ENCODE peak calls at places on chromosomes 11 and 22, in ten cellular contexts. I is epithelial cell of proximal tubule, B is fibroblast of pulmonary artery, A is ovary, R is cardiac fibroblast, L is IMR-90, D is brain microvascular endothelial cell, X is pancreas, S is sigmoid colon, O is mesendoderm. W is an unnamed sample.
A peak's percentile ranks its signal among the peaks of the same experiment; 100 is the strongest.

GRCh38 chr11:131185915-131186314 is 184.5 kb upstream of the NTM start:
- DNase-seq in R (no peak), D (no peak), B (no peak), X (no peak), O (peak; percentile 48), S (no peak), L (no peak), I (no peak), A (no peak), W (no peak)

GRCh38 chr11:1224491-1225385 is 1.9 kb downstream of the MUC5B start:
- DNase-seq in O (peak; percentile 67), R (no peak), A (no peak), D (no peak), I (no peak), S (peak; percentile 39), X (peak; percentile 54), B (no peak), L (no peak), W (no peak)

GRCh38 chr22:37036655-37037377 is 14.7 kb upstream of the KCTD17 start:
- DNase-seq in B (no peak), R (no peak), L (no peak), A (no peak), S (no peak), I (no peak), O (no peak), D (no peak), X (no peak), W (no peak)

GRCh38 chr11:114522818-114523217 is 36.9 kb downstream of the NXPE1 start:
- DNase-seq in X (no peak), I (no peak), L (no peak), A (no peak), B (no peak), O (no peak), D (no peak), S (no peak), R (no peak), W (no peak)

GRCh38 chr22:44049369-44050231 is 25.5 kb downstream of the PARVB start:
- DNase-seq in O (peak; percentile 58), X (no peak), S (no peak), D (no peak), A (peak; percentile 53), I (no peak), B (no peak), R (no peak), L (no peak), W (no peak)

GRCh38 chr11:114315749-114316368 is 19.7 kb downstream of the NNMT start:
- DNase-seq in O (peak; percentile 17), X (no peak), S (no peak), L (no peak), R (peak; percentile 44), A (no peak), B (peak; percentile 46), D (no peak), I (no peak), W (no peak)

GRCh38 chr22:20764053-20764720 is 9.7 kb upstream of the SERPIND1 start:
- DNase-seq in D (no peak), R (no peak), A (no peak), O (no peak), S (no peak), I (no peak), B (no peak), X (no peak), L (no peak), W (no peak)

GRCh38 chr11:88315981-88316441 is 21.5 kb downstream of the CTSC start:
- DNase-seq in B (no peak), I (peak; percentile 30), X (no peak), R (no peak), L (no peak), D (no peak), S (no peak), A (no peak), O (no peak), W (no peak)

DNA sequence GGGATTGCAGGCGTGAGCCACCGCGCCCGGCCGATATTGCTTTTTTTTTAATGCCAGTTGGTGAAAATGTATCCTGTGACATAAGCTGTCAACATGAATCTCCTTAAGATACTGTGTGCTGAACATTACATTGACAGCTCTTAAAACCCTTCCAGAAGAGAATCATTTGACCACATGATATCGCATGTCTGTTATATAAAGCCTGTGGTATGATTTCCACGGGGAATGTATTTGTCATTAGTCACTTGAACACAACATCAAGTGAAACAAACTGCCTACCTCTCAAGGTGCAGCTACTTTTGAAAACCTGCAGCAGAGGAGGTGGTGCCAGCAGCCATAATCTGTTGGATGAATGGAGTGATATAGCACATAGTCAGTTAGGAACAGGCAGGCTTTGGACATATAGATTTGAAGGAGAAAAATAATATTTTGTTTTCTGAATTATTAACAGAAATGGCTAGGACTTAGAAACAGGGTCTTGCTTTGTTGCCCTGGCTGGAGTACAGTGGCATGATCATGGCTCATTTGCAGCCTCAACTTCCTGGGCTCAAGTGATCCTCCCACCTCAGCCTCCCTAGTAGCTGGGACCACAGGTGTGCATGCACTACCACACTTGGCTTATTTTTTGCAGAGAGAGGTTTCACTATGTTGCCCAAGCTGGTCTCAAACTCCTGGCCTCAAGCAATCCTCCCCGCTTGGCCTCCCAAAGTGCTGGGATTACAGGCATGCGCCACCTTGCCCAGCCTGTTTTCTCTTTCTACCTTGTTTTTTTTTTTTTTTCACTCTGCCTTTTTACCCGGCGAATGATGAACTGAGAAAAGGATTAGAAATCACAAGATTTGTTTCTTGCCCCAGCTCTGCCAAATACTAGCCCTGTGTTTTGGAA is 67.3 kb downstream of the BCL2L13 start:
- DNase-seq in R (no peak), L (peak; percentile 6), O (no peak), X (no peak), I (no peak), A (no peak), S (no peak), D (no peak), B (no peak), W (no peak)
- H3K4me3 ChIP-seq in R (peak overlapping the region; percentile 25), L (peak overlapping the region; percentile 4), O (no peak overlapping the region), X (peak overlapping the region; percentile 9), I (peak overlapping the region; percentile 63), A (peak overlapping the region; percentile 21), S (peak overlapping the region; percentile 47), D (no peak overlapping the region), B (peak overlapping the region; percentile 50), W (no peak overlapping the region)

GRCh38 chr22:35379146-35379993 is 1.5 kb upstream of the HMOX1 start:
- DNase-seq in B (no peak), O (peak; percentile 71), R (no peak), D (no peak), L (no peak), A (no peak), I (no peak), X (no peak), S (no peak), W (no peak)

GRCh38 chr22:35377735-35378134 is 3.2 kb upstream of the HMOX1 start:
- DNase-seq in O (peak; percentile 41), A (no peak), X (no peak), D (no peak), I (no peak), L (no peak), R (no peak), S (no peak), B (no peak), W (no peak)

GRCh38 chr22:35378547-35379078 is 2.3 kb upstream of the HMOX1 start:
- DNase-seq in L (no peak), B (no peak), D (no peak), I (no peak), S (no peak), X (no peak), R (no peak), O (peak; percentile 75), A (no peak), W (no peak)

GRCh38 chr22:35375031-35375430 is 5.9 kb upstream of the HMOX1 start:
- DNase-seq in L (peak; percentile 62), I (no peak), A (no peak), D (no peak), O (no peak), R (peak; percentile 50), S (no peak), X (no peak), B (no peak), W (no peak)

DNA sequence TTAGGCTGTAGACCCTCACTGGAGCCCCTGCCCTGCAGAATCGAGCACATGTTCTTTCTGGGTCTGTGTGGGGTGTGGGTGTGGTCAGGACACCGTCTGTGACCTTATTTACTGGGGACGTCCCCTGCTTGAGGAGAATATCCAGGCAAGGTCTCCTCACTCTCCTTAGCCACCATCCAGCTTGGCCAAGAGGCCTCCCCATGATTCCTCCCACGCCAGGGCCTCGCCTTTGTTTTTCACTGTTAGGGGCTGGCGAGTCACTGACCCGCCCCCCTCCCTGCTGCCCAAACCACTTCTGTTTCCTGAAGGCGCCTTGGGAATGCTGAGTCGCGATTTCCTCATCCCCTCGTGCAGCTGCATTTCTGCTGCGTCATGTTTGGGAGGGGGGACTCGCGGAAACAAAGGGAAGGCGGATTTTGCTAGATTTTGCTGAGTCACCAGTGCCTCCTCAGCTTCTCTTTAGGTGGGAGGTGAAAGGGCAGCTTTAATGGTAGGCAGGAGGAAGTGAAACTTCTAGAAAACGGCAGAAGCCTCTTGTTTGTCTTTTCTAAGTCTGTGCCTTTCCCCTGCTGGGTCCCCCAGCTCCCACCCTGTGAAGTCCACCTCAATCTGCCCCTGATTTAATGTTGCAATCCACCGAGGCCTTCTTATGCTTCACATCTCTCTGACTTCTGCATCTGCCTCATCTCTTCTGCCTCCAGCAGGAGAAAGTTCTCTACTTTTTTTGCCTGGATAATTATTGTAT is 4.0 kb upstream of the HMOX1 start:
- DNase-seq in R (peak; percentile 100), A (peak; percentile 98), O (peak; percentile 100), D (peak; percentile 96), I (peak; percentile 93), S (peak; percentile 98), L (peak; percentile 99), X (peak; percentile 75), B (peak; percentile 100), W (peak; percentile 84)
- H3K4me3 ChIP-seq in R (no peak overlapping the region), A (no peak overlapping the region), O (no peak overlapping the region), D (no peak overlapping the region), I (no peak overlapping the region), S (no peak overlapping the region), L (no peak overlapping the region), X (peak overlapping the region; percentile 14), B (no peak overlapping the region), W (peak overlapping the region; percentile 38)

GRCh38 chr11:30585067-30585891 is 874 bp downstream of the MPPED2 start:
- DNase-seq in I (no peak), X (peak; percentile 71), D (no peak), L (no peak), R (no peak), B (no peak), S (peak; percentile 74), O (peak; percentile 26), A (no peak), W (no peak)

GRCh38 chr11:30581646-30582045 is 4.5 kb downstream of the MPPED2 start:
- DNase-seq in L (no peak), A (no peak), X (no peak), O (no peak), B (no peak), R (no peak), D (no peak), I (no peak), S (no peak), W (no peak)

GRCh38 chr11:30586251-30587144 is at the start of gene MPPED2:
- DNase-seq in S (peak; percentile 77), X (peak; percentile 81), L (no peak), R (no peak), D (no peak), A (peak; percentile 15), O (peak; percentile 85), I (no peak), B (no peak), W (no peak)

GRCh38 chr11:30585892-30586250 is 282 bp downstream of the MPPED2 start:
- DNase-seq in I (no peak), A (peak; percentile 13), O (no peak), D (no peak), B (no peak), X (peak; percentile 70), R (no peak), L (no peak), S (peak; percentile 68), W (no peak)

DNA sequence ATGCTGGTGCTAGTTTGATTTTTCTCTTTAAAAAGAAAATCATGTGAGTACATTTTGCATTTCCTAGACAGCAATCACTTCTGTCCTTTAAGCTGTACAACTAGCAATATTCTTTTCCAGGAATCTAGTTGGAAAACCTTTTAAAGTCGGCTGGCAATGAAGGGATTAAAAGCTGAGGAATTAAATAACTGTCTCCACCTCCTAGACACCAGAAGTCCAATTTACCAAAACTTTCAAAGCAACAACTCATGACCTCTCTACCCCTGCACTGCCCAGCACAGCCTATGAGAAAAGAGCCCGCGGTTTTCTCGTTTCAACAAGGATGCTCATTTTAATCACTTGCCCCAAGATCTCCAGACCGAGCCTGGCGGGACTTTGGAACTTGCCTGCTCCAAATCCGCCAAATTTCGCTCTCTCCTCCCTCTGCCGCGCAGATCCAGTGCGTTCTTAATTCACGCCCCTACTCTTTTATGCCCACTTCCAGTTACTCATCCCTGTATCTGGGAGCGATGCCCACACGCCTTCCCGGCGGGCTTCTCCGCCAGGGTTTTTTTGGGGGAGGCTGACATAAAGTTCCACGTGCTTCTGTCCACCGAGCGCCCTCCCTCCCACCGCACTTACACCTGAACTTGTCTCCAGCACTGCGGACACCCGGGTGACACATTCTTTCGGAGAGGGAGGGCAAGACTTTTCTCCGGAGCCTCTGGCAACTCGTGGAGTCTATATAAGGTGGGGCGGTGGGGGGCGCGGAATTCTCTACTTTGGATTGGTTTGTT is 2.5 kb downstream of the MPPED2 start:
- DNase-seq in O (peak; percentile 60), D (no peak), S (peak; percentile 70), A (peak; percentile 20), B (no peak), X (peak; percentile 49), R (no peak), L (no peak), I (no peak), W (no peak)
- H3K4me3 ChIP-seq in O (no peak overlapping the region), D (no peak overlapping the region), S (peak overlapping the region; percentile 85), A (peak overlapping the region; percentile 46), B (no peak overlapping the region), X (peak overlapping the region; percentile 83), R (no peak overlapping the region), L (no peak overlapping the region), I (no peak overlapping the region), W (no peak overlapping the region)

DNA sequence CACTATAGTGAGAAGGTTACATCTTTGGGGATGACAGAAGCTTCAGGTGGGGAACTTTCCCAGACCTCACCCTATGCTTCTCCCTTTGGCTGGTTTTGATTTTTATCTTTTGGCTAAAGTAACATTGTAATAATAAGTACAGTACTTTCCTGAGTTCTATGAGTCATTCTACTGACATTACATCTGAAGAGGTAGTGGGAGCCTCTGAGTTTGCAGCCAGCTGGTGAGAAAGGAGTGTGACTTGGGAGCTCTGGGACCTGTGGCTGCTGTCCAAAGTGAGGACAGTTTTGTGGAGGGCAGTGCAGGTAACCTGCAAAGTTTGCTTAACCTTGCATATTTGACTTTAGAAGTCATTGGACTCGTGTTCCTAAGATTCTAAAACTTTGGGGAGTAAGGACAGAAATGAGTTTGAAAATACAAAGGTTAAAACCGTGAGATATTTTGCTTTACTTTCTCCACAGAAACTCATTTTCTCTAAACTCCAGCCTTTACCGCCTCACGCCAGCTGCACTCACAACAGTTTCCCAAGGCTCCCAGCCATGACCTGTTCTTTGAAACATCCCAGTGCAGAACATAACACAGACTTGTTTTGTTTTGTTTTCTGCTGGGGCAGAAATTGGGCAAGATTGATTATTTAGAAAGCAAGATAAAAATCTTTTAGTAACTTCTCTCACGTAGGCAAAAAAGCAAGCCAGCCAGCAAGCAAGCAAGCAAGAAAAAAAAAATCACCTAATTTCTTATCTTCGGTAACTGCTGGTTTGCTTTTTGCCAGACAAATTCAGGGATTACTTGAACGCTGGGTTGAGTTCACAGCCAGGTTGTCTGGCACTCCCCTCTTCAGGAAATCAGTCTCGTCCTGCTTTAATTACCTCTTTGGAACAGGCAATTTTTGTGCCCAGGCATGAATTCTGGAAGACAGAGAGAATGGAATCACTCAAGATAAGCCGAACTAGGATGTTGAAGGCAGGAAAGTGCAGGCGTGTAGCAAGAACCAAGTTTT is 478.3 kb upstream of the ISX start:
- DNase-seq in B (no peak), S (no peak), A (no peak), L (no peak), O (peak; percentile 76), I (no peak), R (no peak), D (no peak), X (no peak), W (no peak)
- H3K4me3 ChIP-seq in B (no peak overlapping the region), S (no peak overlapping the region), A (no peak overlapping the region), L (no peak overlapping the region), O (no peak overlapping the region), I (no peak overlapping the region), R (no peak overlapping the region), D (no peak overlapping the region), X (no peak overlapping the region), W (peak overlapping the region; percentile 28)

W was measured in keratinocyte.